ENCODE peak calls at places on chromosomes 13 and 19, in six cellular contexts. One of them, this sample, is unnamed.

GRCh38 chr19:54390942-54391577 is 24.2 kb upstream of the TTYH1 start:
- DNase-seq in mammary epithelial cell: peak
- DNase-seq in HFF-Myc: peak
- DNase-seq in AG09309: peak
- DNase-seq in psoas muscle: no peak
- DNase-seq in mesothelial cell of epicardium: peak
- DNase-seq in this sample: peak

GRCh38 chr13:114077938-114078335 is 54.5 kb downstream of the RASA3 start:
- DNase-seq in mesothelial cell of epicardium: no peak
- DNase-seq in mammary epithelial cell: no peak
- DNase-seq in psoas muscle: peak
- DNase-seq in AG09309: no peak
- DNase-seq in HFF-Myc: peak
- DNase-seq in this sample: no peak

GRCh38 chr19:17379221-17379631 is 2.1 kb upstream of the PLVAP start:
- DNase-seq in AG09309: no peak
- DNase-seq in mammary epithelial cell: no peak
- DNase-seq in HFF-Myc: no peak
- DNase-seq in mesothelial cell of epicardium: no peak
- DNase-seq in psoas muscle: no peak
- DNase-seq in this sample: peak

GRCh38 chr13:72151241-72151640 is 284.2 kb upstream of the DACH1 start:
- DNase-seq in mammary epithelial cell: peak
- DNase-seq in mesothelial cell of epicardium: no peak
- DNase-seq in HFF-Myc: no peak
- DNase-seq in AG09309: no peak
- DNase-seq in psoas muscle: no peak
- DNase-seq in this sample: no peak

GRCh38 chr13:94711561-94712286 is 621 bp downstream of the SOX21 start:
- DNase-seq in AG09309: no peak
- DNase-seq in mammary epithelial cell: peak
- DNase-seq in psoas muscle: no peak
- DNase-seq in HFF-Myc: no peak
- DNase-seq in mesothelial cell of epicardium: peak
- DNase-seq in this sample: no peak

GRCh38 chr13:66748712-66749111 is 481.4 kb downstream of the PCDH9 start:
- DNase-seq in HFF-Myc: no peak
- DNase-seq in AG09309: no peak
- DNase-seq in mammary epithelial cell: peak
- DNase-seq in psoas muscle: no peak
- DNase-seq in mesothelial cell of epicardium: no peak
- DNase-seq in this sample: no peak

GRCh38 chr13:91520952-91521351 is 122.5 kb downstream of the GPC5 start:
- DNase-seq in mesothelial cell of epicardium: no peak
- DNase-seq in mammary epithelial cell: no peak
- DNase-seq in HFF-Myc: no peak
- DNase-seq in AG09309: no peak
- DNase-seq in psoas muscle: no peak
- DNase-seq in this sample: no peak

GRCh38 chr13:36796052-36796451 is 23.0 kb upstream of the RFXAP start:
- DNase-seq in HFF-Myc: no peak
- DNase-seq in psoas muscle: no peak
- DNase-seq in AG09309: no peak
- DNase-seq in mesothelial cell of epicardium: no peak
- DNase-seq in mammary epithelial cell: no peak
- DNase-seq in this sample: no peak

GRCh38 chr19:17234911-17235617 is 9.0 kb downstream of the OCEL1 start:
- DNase-seq in mesothelial cell of epicardium: no peak
- DNase-seq in AG09309: no peak
- DNase-seq in HFF-Myc: no peak
- DNase-seq in mammary epithelial cell: peak
- DNase-seq in psoas muscle: peak
- DNase-seq in this sample: peak

GRCh38 chr19:56477429-56478338 is 539 bp upstream of the ZNF667 start:
- DNase-seq in HFF-Myc: peak
- DNase-seq in AG09309: peak
- DNase-seq in mammary epithelial cell: peak
- DNase-seq in psoas muscle: peak
- DNase-seq in mesothelial cell of epicardium: no peak
- DNase-seq in this sample: no peak

GRCh38 chr13:90453342-90453741 is 894.1 kb upstream of the MIR17HG start:
- DNase-seq in AG09309: no peak
- DNase-seq in mesothelial cell of epicardium: no peak
- DNase-seq in mammary epithelial cell: no peak
- DNase-seq in psoas muscle: no peak
- DNase-seq in HFF-Myc: no peak
- DNase-seq in this sample: no peak

GRCh38 chr13:30147380-30147779 is 160.0 kb downstream of the KATNAL1 start:
- DNase-seq in HFF-Myc: no peak
- DNase-seq in mammary epithelial cell: no peak
- DNase-seq in mesothelial cell of epicardium: no peak
- DNase-seq in psoas muscle: no peak
- DNase-seq in AG09309: no peak
- DNase-seq in this sample: no peak
- TF ChIP-seq CTCF in HFF-Myc: no peak
- TF ChIP-seq CTCF in mammary epithelial cell: no peak
- TF ChIP-seq CTCF in mesothelial cell of epicardium: no peak
- TF ChIP-seq CTCF in psoas muscle: no peak
- TF ChIP-seq CTCF in AG09309: no peak
- TF ChIP-seq CTCF in this sample: no peak

GRCh38 chr13:111286162-111286561 is 34.3 kb upstream of the TEX29 start:
- DNase-seq in psoas muscle: no peak
- DNase-seq in mesothelial cell of epicardium: no peak
- DNase-seq in mammary epithelial cell: no peak
- DNase-seq in HFF-Myc: no peak
- DNase-seq in AG09309: no peak
- DNase-seq in this sample: no peak
- TF ChIP-seq CTCF in psoas muscle: no peak
- TF ChIP-seq CTCF in mesothelial cell of epicardium: no peak
- TF ChIP-seq CTCF in mammary epithelial cell: no peak
- TF ChIP-seq CTCF in HFF-Myc: no peak
- TF ChIP-seq CTCF in AG09309: no peak
- TF ChIP-seq CTCF in this sample: no peak

GRCh38 chr13:24605923-24606372 is 74.3 kb upstream of the ATP12A start:
- DNase-seq in psoas muscle: no peak
- DNase-seq in AG09309: peak
- DNase-seq in HFF-Myc: no peak
- DNase-seq in mesothelial cell of epicardium: no peak
- DNase-seq in mammary epithelial cell: peak
- DNase-seq in this sample: peak
- TF ChIP-seq CTCF in psoas muscle: no peak
- TF ChIP-seq CTCF in AG09309: peak
- TF ChIP-seq CTCF in HFF-Myc: peak
- TF ChIP-seq CTCF in mesothelial cell of epicardium: no peak
- TF ChIP-seq CTCF in mammary epithelial cell: peak
- TF ChIP-seq CTCF in this sample: no peak

DNA sequence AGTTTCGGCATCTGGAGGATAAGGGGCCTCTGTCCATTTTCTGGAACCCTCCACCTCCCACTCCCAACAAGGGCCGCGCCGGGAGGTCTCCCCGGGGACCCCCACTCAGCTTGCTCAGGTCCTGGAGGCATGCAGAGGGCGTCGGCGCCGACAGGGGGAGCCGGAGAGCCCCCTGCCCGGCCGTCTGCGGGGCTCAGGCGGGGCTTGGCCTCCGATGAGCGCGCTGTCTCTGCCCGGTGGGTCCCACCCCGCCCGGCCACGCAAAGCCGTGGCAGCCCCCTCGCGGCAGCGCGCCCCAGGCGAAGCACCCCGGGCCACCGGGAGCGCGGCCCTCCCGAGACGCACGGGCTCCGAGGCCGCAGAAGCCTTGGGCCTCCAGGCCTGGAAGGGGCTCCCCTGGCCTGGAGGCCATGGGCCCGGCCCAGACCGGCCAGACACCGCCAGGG is 149.7 kb upstream of the ZNF536 start:
- DNase-seq in HFF-Myc: no peak
- DNase-seq in mammary epithelial cell: no peak
- DNase-seq in psoas muscle: no peak
- DNase-seq in AG09309: no peak
- DNase-seq in mesothelial cell of epicardium: peak
- DNase-seq in this sample: peak
- TF ChIP-seq CTCF in HFF-Myc: peak
- TF ChIP-seq CTCF in mammary epithelial cell: peak
- TF ChIP-seq CTCF in psoas muscle: peak
- TF ChIP-seq CTCF in AG09309: peak
- TF ChIP-seq CTCF in mesothelial cell of epicardium: peak
- TF ChIP-seq CTCF in this sample: peak

DNA sequence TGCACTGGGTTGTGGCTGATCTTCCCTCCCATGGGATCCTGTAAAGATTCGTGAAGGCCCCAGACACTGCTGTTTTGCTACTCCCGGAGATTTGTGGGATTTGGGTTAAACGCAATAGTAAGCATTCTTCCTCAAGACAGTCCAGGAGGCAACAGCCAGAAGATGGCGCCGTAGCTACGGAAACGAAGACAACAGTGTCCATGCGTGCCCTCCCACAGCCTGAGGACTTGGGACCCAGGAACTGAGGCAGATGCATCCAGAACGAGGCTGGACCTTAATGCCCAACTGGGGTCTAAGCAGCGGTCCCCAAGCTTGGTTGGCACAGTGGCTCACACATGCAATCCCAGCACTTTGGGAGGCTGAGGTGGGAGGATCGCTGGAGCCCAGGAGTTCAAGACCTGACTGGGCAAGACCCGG is 57.6 kb upstream of the ZNF507 start:
- DNase-seq in psoas muscle: peak
- DNase-seq in HFF-Myc: peak
- DNase-seq in AG09309: peak
- DNase-seq in mesothelial cell of epicardium: no peak
- DNase-seq in mammary epithelial cell: peak
- DNase-seq in this sample: no peak
- TF ChIP-seq CTCF in psoas muscle: peak
- TF ChIP-seq CTCF in HFF-Myc: peak
- TF ChIP-seq CTCF in AG09309: peak
- TF ChIP-seq CTCF in mesothelial cell of epicardium: no peak
- TF ChIP-seq CTCF in mammary epithelial cell: peak
- TF ChIP-seq CTCF in this sample: peak